ENCODE peak calls at places on chromosomes 12 and 14, in ten cellular contexts. G is left colon, N is substantia nigra, Y is cardiac septum, J is NCI-H1694 treated with DMSO at 0.1 percent for 48 hours, P is endodermal cell, F is NCI-H1048, M is DMS53, O is NCI-H1092, L is NCI-H1105. R is an unnamed sample.
A peak's percentile ranks its signal among the peaks of the same experiment; 100 is the strongest.

GRCh38 chr14:104592292-104592672 is 12.3 kb downstream of the TMEM179 start:
- DNase-seq in J (no peak), Y (no peak), G (no peak), N (no peak), M (no peak), P (no peak), O (no peak), F (no peak), L (no peak), R (no peak)

GRCh38 chr14:61477845-61478438 is 156.6 kb downstream of the PRKCH start:
- DNase-seq in J (no peak), Y (peak; percentile 92), F (no peak), L (no peak), G (peak; percentile 74), O (peak; percentile 13), N (peak; percentile 66), M (no peak), P (no peak), R (peak; percentile 72)

GRCh38 chr12:542290-543113 is 82.8 kb downstream of the B4GALNT3 start:
- DNase-seq in O (no peak), Y (no peak), G (no peak), N (no peak), M (no peak), F (no peak), J (peak; percentile 37), L (no peak), P (peak; percentile 66), R (no peak)

GRCh38 chr12:16972923-16973770 is 367.2 kb upstream of the LMO3 start:
- DNase-seq in J (no peak), L (no peak), F (no peak), Y (no peak), P (no peak), N (no peak), O (no peak), M (no peak), G (no peak), R (no peak)

GRCh38 chr14:104265918-104266642 is 127.7 kb downstream of the KIF26A start:
- DNase-seq in Y (peak; percentile 20), L (no peak), J (no peak), G (peak; percentile 45), F (no peak), O (no peak), M (no peak), N (no peak), P (peak; percentile 39), R (no peak)

GRCh38 chr14:41285193-41285748 is 321.4 kb upstream of the LRFN5 start:
- DNase-seq in L (peak; percentile 89), O (peak; percentile 4), J (peak; percentile 92), P (peak; percentile 73), F (peak; percentile 29), M (peak; percentile 50), G (peak; percentile 2), N (peak; percentile 2), Y (no peak), R (no peak)

GRCh38 chr14:38835874-38836273 is 267.2 kb downstream of the SEC23A start:
- DNase-seq in P (no peak), O (no peak), N (no peak), L (no peak), Y (no peak), F (no peak), M (no peak), G (no peak), J (no peak), R (no peak)

GRCh38 chr12:23954332-23954731 is 4.9 kb upstream of the SOX5 start:
- DNase-seq in O (no peak), J (no peak), F (no peak), M (peak; percentile 76), L (no peak), N (no peak), Y (no peak), P (no peak), G (no peak), R (no peak)

GRCh38 chr12:86671001-86671400 is 414.8 kb upstream of the MGAT4C start:
- DNase-seq in Y (no peak), L (no peak), N (no peak), O (no peak), M (no peak), G (no peak), P (no peak), J (no peak), F (no peak), R (no peak)

GRCh38 chr12:75539889-75540288 is 28.5 kb upstream of the KRR1 start:
- DNase-seq in F (no peak), G (no peak), J (no peak), O (no peak), P (no peak), N (no peak), L (no peak), Y (no peak), M (no peak), R (no peak)